ENCODE peak calls at places on chromosomes 13 and 19, in seven cellular contexts. R is activated CD4-positive, CD25-positive, alpha-beta regulatory T cell treated with anti-CD3 and anti-CD28 coated beads, Interleukin-2, amount 50 U/mL, for 72 hours; I is GF-D8; J is pons; L is HTR-8/SVneo; U is AG04449; N is activated CD8-positive, alpha-beta T cell treated with anti-CD3 and anti-CD28 coated beads for 36 hours. C is an unnamed sample.

GRCh38 chr13:112721198-112722104 is 31.6 kb downstream of the ATP11A start:
- DNase-seq in I (no peak), N (no peak), J (no peak), L (no peak), U (no peak), R (no peak), C (no peak)

GRCh38 chr13:27465611-27466010 is 15.2 kb upstream of the MTIF3 start:
- DNase-seq in I (no peak), N (no peak), R (no peak), J (no peak), L (no peak), U (no peak), C (no peak)

GRCh38 chr13:110012102-110012739 is 225.8 kb upstream of the IRS2 start:
- DNase-seq in J (no peak), R (no peak), U (peak; percentile 92), I (no peak), N (no peak), L (peak; percentile 55), C (no peak)

GRCh38 chr19:40609561-40610395 is 8.6 kb downstream of the LTBP4 start:
- DNase-seq in U (no peak), I (peak; percentile 57), N (peak; percentile 96), R (peak; percentile 92), J (peak; percentile 71), L (no peak), C (peak; percentile 92)

GRCh38 chr19:40154121-40154680 is 37.0 kb upstream of the MAP3K10 start:
- DNase-seq in R (no peak), N (no peak), I (no peak), J (no peak), U (no peak), L (no peak), C (no peak)

GRCh38 chr19:58108546-58108817 is 10.5 kb upstream of the ZSCAN18 start:
- DNase-seq in L (no peak), R (no peak), N (no peak), J (no peak), I (no peak), U (no peak), C (no peak)

GRCh38 chr13:114320065-114320464 is 5.8 kb downstream of the CHAMP1 start:
- DNase-seq in N (no peak), I (no peak), U (no peak), L (no peak), J (no peak), R (no peak), C (no peak)

GRCh38 chr13:110015253-110015652 is 228.9 kb upstream of the IRS2 start:
- DNase-seq in R (no peak), I (no peak), N (no peak), L (no peak), U (no peak), J (no peak), C (no peak)

GRCh38 chr19:56765107-56765506 is 75.4 kb downstream of the PEG3 start:
- DNase-seq in J (peak; percentile 56), N (peak; percentile 52), I (no peak), U (no peak), L (no peak), R (peak; percentile 28), C (peak; percentile 23)

GRCh38 chr13:66940113-66940512 is 290.0 kb downstream of the PCDH9 start:
- DNase-seq in I (no peak), U (no peak), L (no peak), R (no peak), N (no peak), J (no peak), C (no peak)

GRCh38 chr13:99878921-99879610 is 92.5 kb downstream of the ZIC5 start:
- DNase-seq in R (no peak), N (no peak), U (no peak), L (no peak), J (no peak), I (no peak), C (no peak)

GRCh38 chr13:63972328-63972727 is 2556.7 kb upstream of the PCDH20 start:
- DNase-seq in I (no peak), J (no peak), N (no peak), U (no peak), L (no peak), R (no peak), C (no peak)

GRCh38 chr13:113137656-113138292 is 15.2 kb downstream of the F10 start:
- DNase-seq in N (no peak), J (no peak), R (no peak), U (no peak), I (no peak), L (no peak), C (no peak)

GRCh38 chr19:13875824-13876223 is 1.1 kb upstream of the NANOS3 start:
- DNase-seq in R (no peak), J (no peak), N (no peak), I (no peak), U (no peak), L (no peak), C (no peak)

GRCh38 chr19:56916528-56916927 is 76.0 kb upstream of the PEG3 start:
- DNase-seq in U (no peak), R (no peak), L (no peak), J (no peak), I (no peak), N (no peak), C (no peak)

GRCh38 chr13:58597552-58597951 is 966.0 kb downstream of the PCDH17 start:
- DNase-seq in U (no peak), J (no peak), I (no peak), L (no peak), R (no peak), N (no peak), C (no peak)

GRCh38 chr19:9793051-9793591 is 24.6 kb upstream of the ZNF846 start:
- DNase-seq in I (no peak), U (no peak), N (peak; percentile 79), R (no peak), J (peak; percentile 22), L (no peak), C (no peak)

GRCh38 chr19:6925801-6926751 is 38.7 kb downstream of the ADGRE1 start:
- DNase-seq in N (peak; percentile 4), R (peak; percentile 45), I (no peak), L (peak; percentile 51), J (peak; percentile 2), U (no peak), C (no peak)

GRCh38 chr13:66114127-66114526 is 1116.0 kb downstream of the PCDH9 start:
- DNase-seq in I (no peak), R (no peak), U (peak; percentile 63), J (no peak), L (no peak), N (no peak), C (no peak)